ENCODE peak calls at places on chromosomes 16 and 17, in eight cellular contexts. V, U, X, A, G, N, B and T are unnamed samples.

GRCh38 chr17:77337150-77337549 is 196.4 kb downstream of the SEC14L1 start:
- ATAC-seq in U (no peak), X (no peak), A (no peak), N (no peak), G (no peak), V (no peak), B (no peak), T (no peak)

GRCh38 chr17:55575058-55575606 is 63.9 kb upstream of the SMIM36 start:
- ATAC-seq in U (no peak), V (no peak), N (no peak), B (no peak), G (no peak), X (no peak), A (no peak), T (no peak)

GRCh38 chr16:21659124-21659523 is 4.6 kb upstream of the OTOA start:
- ATAC-seq in N (no peak), U (no peak), G (no peak), X (no peak), B (no peak), V (no peak), A (no peak), T (no peak)

GRCh38 chr17:77299256-77300015 is 158.7 kb downstream of the SEC14L1 start:
- ATAC-seq in X (no peak), G (no peak), B (no peak), V (no peak), N (no peak), U (no peak), A (peak), T (no peak)

GRCh38 chr16:46885960-46886763 is 2.0 kb downstream of the GPT2 start:
- ATAC-seq in U (no peak), V (no peak), A (no peak), X (no peak), G (no peak), B (no peak), N (no peak), T (no peak)

GRCh38 chr16:23452221-23452571 is 793 bp downstream of the COG7 start:
- ATAC-seq in A (no peak), X (no peak), G (peak), B (peak), V (peak), N (no peak), U (peak), T (no peak)

GRCh38 chr17:27651411-27652345 is 20.7 kb downstream of the LGALS9 start:
- ATAC-seq in A (peak), X (peak), N (peak), G (peak), V (peak), U (peak), B (peak), T (peak)

GRCh38 chr17:73357318-73357717 is 45.5 kb upstream of the CDC42EP4 start:
- ATAC-seq in A (no peak), U (no peak), N (no peak), B (no peak), V (no peak), G (no peak), X (no peak), T (no peak)

GRCh38 chr17:80970044-80970761 is 21.4 kb upstream of the CHMP6 start:
- ATAC-seq in X (peak), V (peak), B (peak), G (peak), U (peak), A (peak), N (peak), T (peak)

GRCh38 chr16:1474471-1474795 is 395 bp downstream of the CLCN7 start:
- ATAC-seq in B (peak), U (peak), X (no peak), V (no peak), A (peak), N (no peak), G (peak), T (peak)

GRCh38 chr17:35073991-35074627 is 10.6 kb upstream of the RFFL start:
- ATAC-seq in A (peak), G (no peak), B (no peak), N (peak), X (no peak), U (peak), V (no peak), T (no peak)

GRCh38 chr16:85888405-85889331 is 10.3 kb upstream of the IRF8 start:
- ATAC-seq in B (no peak), G (no peak), U (no peak), X (no peak), V (no peak), A (no peak), N (peak), T (no peak)

GRCh38 chr16:23629516-23629915 is 11.6 kb downstream of the PALB2 start:
- ATAC-seq in A (no peak), B (no peak), N (no peak), V (no peak), G (no peak), U (no peak), X (no peak), T (no peak)

GRCh38 chr17:1769826-1770477 is 8.1 kb downstream of the SERPINF1 start:
- ATAC-seq in A (peak), N (no peak), B (peak), V (no peak), G (peak), X (peak), U (no peak), T (no peak)

GRCh38 chr17:7716901-7717755 is at the start of gene DNAH2:
- ATAC-seq in U (peak), B (peak), A (peak), X (peak), V (peak), N (peak), G (peak), T (peak)

GRCh38 chr16:15034266-15035162 is 21.4 kb downstream of the NTAN1 start:
- ATAC-seq in X (no peak), B (no peak), G (no peak), U (no peak), V (no peak), N (no peak), A (peak), T (peak)

GRCh38 chr16:75065808-75066149 is 50.8 kb downstream of the LDHD start:
- ATAC-seq in N (no peak), G (no peak), U (no peak), X (peak), B (no peak), V (no peak), A (no peak), T (no peak)

GRCh38 chr16:75062944-75063444 is 53.6 kb downstream of the LDHD start:
- ATAC-seq in U (peak), A (no peak), B (peak), V (no peak), N (no peak), G (peak), X (no peak), T (no peak)

GRCh38 chr16:75065149-75065807 is 51.3 kb downstream of the LDHD start:
- ATAC-seq in X (peak), V (no peak), U (peak), A (peak), N (no peak), B (peak), G (peak), T (no peak)

GRCh38 chr16:75063549-75064082 is 53.0 kb downstream of the LDHD start:
- ATAC-seq in A (peak), G (peak), V (no peak), B (no peak), X (no peak), U (no peak), N (no peak), T (no peak)

GRCh38 chr16:75064403-75065148 is 52.0 kb downstream of the LDHD start:
- ATAC-seq in V (no peak), N (no peak), G (no peak), B (peak), U (peak), X (peak), A (peak), T (no peak)
- TF ChIP-seq POLR2AphosphoS5 in V (no peak), N (no peak), G (no peak), B (no peak), U (no peak), X (no peak), A (no peak), T (no peak)

GRCh38 chr16:88761143-88761534 is 23.9 kb downstream of the PIEZO1 start:
- ATAC-seq in A (no peak), G (no peak), X (no peak), N (no peak), B (peak), V (no peak), U (no peak), T (no peak)

GRCh38 chr16:88760424-88761142 is 24.4 kb downstream of the PIEZO1 start:
- ATAC-seq in U (no peak), X (no peak), G (no peak), N (no peak), V (no peak), B (peak), A (peak), T (no peak)

GRCh38 chr16:88758944-88759244 is 26.1 kb downstream of the PIEZO1 start:
- ATAC-seq in G (no peak), A (no peak), N (no peak), V (no peak), X (no peak), U (no peak), B (no peak), T (no peak)

GRCh38 chr16:88759245-88759975 is 25.6 kb downstream of the PIEZO1 start:
- ATAC-seq in X (peak), G (peak), B (no peak), U (peak), A (peak), V (no peak), N (no peak), T (peak)

DNA sequence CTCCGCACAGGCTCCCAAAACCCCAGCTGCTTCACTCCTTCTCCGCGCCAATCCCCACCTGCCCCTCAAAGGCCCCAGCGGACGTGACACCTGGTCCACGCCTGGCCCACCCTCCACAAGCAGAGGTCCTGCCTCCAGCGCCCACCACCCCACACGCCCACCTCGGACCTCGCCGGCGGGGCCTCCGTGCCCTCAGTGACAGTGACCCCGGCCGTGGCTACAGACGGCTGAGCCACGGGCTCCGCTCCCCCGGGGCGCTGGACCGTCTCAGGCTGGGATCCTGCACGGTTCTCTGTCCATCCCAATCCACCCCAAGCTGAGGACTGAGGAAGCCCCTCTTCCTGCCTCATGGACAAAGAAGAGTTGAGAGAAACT is 25.1 kb downstream of the PIEZO1 start:
- ATAC-seq in N (no peak), X (no peak), A (peak), U (no peak), B (no peak), G (no peak), V (no peak), T (no peak)
- H3K27ac ChIP-seq in N (no peak), X (peak), A (peak), U (peak), B (peak), G (peak), V (no peak), T (peak)

DNA sequence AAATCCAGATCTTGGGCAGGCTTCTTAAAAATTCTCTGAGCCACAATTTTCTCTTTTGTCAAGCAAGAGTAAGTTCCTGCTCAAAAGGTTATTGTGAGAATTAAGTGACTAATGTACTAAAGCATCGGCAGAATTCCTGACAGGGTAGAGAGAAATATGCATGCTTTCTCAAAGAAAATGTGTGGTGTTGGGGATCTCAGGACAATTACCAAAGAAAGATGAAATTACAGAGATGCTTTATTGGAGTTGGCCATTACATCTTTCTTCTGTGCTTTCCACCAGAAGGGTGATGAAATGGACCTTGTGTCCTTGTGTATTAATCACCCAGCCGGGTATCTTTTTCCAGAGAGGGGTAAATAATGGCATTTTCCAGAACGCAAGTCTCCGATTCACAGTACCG is 1.7 kb upstream of the USP43 start:
- ATAC-seq in A (no peak), V (no peak), U (no peak), N (no peak), X (no peak), B (no peak), G (no peak), T (no peak)
- TF ChIP-seq POLR2AphosphoS5 in A (no peak), V (no peak), U (no peak), N (no peak), X (no peak), B (no peak), G (no peak), T (no peak)

GRCh38 chr17:31494259-31495048 is 103.0 kb downstream of the RAB11FIP4 start:
- ATAC-seq in B (no peak), X (no peak), G (no peak), N (peak), U (no peak), V (no peak), A (no peak), T (no peak)
- H3K27ac ChIP-seq in B (no peak), X (peak), G (no peak), N (peak), U (no peak), V (no peak), A (peak), T (no peak)

GRCh38 chr16:12771341-12771798 is 32.3 kb downstream of the CPPED1 start:
- ATAC-seq in B (no peak), V (no peak), X (no peak), U (no peak), N (no peak), A (peak), G (no peak), T (no peak)
- TF ChIP-seq POLR2AphosphoS5 in B (no peak), V (no peak), X (no peak), U (no peak), N (no peak), A (no peak), G (no peak), T (no peak)

DNA sequence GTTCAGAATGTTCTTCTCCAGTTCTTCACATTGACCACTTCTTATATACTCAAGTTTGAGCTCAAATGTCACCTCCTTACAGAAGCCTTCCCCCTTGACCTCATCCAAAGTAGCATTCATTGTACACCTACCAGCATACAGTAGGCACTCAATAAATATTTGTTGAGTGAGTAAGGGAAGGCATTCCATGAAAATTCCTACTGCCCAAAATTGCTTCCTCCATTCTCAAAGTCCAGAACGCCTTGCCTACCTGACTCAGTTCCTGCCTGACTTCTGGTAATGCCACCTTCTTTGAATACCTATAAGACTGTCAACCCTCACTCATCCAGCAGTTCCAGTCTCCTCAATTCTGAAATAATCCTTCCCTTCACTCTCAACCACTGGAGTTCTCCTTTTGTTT is 14.8 kb upstream of the BPTF start:
- ATAC-seq in N (no peak), B (no peak), G (no peak), X (no peak), U (no peak), A (no peak), V (peak), T (no peak)
- H3K27ac ChIP-seq in N (no peak), B (no peak), G (no peak), X (no peak), U (no peak), A (no peak), V (no peak), T (no peak)

DNA sequence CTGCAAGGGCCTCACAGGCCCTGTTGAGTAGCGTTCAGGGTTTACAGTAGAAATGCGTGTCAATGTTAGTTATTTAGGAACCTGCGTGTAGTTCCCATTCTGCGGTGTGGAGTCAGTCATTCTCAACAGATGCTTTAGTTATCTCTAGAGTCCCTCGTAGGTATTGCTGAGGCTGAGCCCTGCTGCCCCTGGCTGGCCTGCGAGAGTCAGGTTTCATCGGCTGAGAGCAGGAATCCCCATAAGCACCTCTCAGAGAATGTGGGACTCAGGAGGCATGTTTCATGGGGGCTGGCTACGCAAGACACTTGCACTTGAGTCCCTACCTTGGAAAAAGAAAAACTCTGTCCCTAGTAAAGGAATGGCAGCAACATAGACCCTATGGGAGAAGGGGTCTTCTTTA is 347.5 kb upstream of the ASIC2 start:
- ATAC-seq in A (no peak), N (no peak), G (peak), X (no peak), B (no peak), U (no peak), V (no peak), T (no peak)
- TF ChIP-seq POLR2AphosphoS5 in A (no peak), N (no peak), G (no peak), X (no peak), B (no peak), U (no peak), V (no peak), T (no peak)

GRCh38 chr17:63621229-63621683 is 961 bp upstream of the MAP3K3 start:
- ATAC-seq in B (no peak), G (peak), X (no peak), V (peak), N (no peak), A (no peak), U (no peak), T (no peak)

GRCh38 chr17:63622571-63623390 is 564 bp downstream of the MAP3K3 start:
- ATAC-seq in B (peak), V (peak), A (peak), G (peak), N (peak), X (no peak), U (peak), T (peak)

GRCh38 chr17:63626551-63627228 is 4.5 kb downstream of the MAP3K3 start:
- ATAC-seq in A (no peak), U (no peak), G (no peak), B (no peak), N (no peak), X (no peak), V (no peak), T (no peak)

GRCh38 chr17:63621684-63622570 is at the start of gene MAP3K3:
- ATAC-seq in U (peak), B (peak), N (peak), G (peak), X (peak), V (peak), A (peak), T (peak)

DNA sequence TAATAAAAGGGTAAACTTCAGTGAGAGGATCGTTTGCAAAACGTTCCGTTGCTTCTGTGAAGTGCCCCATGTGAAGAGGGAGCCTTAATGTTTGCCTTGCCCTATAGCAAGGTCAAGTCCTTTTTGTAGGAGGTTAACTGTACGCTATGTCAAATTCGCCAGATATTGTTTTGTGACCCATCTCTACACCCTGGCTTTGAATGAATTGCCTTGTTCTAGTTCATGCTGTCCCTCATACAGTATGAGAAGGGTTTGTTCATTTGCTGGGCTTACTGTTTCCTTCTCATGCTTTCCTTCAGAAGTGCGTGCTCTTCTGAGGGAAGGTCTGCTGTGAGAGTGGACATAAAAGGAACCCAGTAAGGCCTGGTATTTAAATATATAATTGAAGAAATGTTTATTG is 1.6 kb downstream of the MAP3K3 start:
- ATAC-seq in V (no peak), N (no peak), U (no peak), B (no peak), X (no peak), A (no peak), G (no peak), T (no peak)
- H3K27ac ChIP-seq in V (no peak), N (no peak), U (peak), B (peak), X (peak), A (no peak), G (no peak), T (peak)

DNA sequence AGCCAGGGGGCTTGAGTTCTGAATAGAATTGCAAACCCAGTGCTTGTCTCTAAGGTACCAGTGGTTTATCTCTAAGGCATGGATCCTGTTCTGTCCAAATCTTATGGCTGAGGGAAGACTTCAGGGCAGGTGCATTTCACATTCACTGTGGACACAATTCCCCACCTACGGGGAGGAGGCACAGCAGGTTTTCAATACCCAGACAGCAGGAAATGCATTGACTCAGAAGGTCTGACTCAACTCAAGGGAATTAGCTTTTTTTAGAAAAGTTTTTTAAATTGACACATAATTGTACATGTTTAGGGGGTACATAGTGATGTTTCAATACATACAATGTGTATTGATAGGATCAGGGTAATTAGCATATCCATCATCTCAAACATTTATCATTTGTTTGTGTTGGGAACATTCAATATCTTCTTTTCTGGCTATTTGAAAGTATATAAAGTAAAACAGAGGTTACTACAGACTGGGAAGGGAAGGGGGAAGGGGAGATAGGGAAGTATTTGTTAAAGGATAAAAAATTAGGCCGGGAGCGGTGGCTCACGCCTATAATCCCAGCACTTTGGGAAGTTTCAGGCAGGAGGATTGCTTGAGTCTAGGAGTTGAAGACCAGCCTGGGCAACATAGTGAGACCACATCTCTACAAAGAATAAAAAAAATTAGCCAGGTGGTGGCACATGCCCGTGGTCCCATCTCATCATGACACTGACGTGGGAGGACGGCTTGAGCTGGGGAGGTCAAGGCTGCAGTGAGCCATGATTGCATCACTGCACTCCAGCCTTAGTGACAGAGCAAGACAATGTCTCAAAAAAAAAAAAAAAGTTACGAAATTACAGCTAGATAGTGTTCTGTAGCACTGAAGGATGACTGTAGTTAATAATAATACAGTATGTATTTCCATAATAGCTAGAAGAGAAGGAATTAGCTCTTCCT is 54.9 kb downstream of the RGS9 start:
- ATAC-seq in U (no peak), A (no peak), N (no peak), B (no peak), G (no peak), X (no peak), V (peak), T (no peak)
- TF ChIP-seq POLR2AphosphoS5 in U (no peak), A (no peak), N (no peak), B (no peak), G (no peak), X (no peak), V (no peak), T (no peak)